ENCODE peak calls at places on chromosomes 7 and 10, in four cellular contexts. E, J, H and L are unnamed samples.

GRCh38 chr10:117216611-117217195 is 19.4 kb downstream of the KCNK18 start:
- DNase-seq in E (peak), H (peak), J (peak), L (peak)

GRCh38 chr10:71125749-71126107 is 86.6 kb upstream of the UNC5B start:
- DNase-seq in E (no peak), H (no peak), J (no peak), L (no peak)

GRCh38 chr7:106022193-106022821 is 59.2 kb downstream of the CDHR3 start:
- DNase-seq in H (no peak), J (no peak), E (no peak), L (peak)

GRCh38 chr7:116438274-116438673 is 61.3 kb upstream of the CAV2 start:
- DNase-seq in E (no peak), J (no peak), H (no peak), L (no peak)

GRCh38 chr7:138008588-138009349 is 6.9 kb upstream of the CREB3L2 start:
- DNase-seq in H (peak), J (no peak), E (no peak), L (no peak)

GRCh38 chr10:24153537-24153936 is 55.4 kb upstream of the KIAA1217 start:
- DNase-seq in H (no peak), J (no peak), E (no peak), L (no peak)

GRCh38 chr7:30974605-30975256 is 11.0 kb downstream of the GHRHR start:
- DNase-seq in E (no peak), H (no peak), J (no peak), L (peak)

GRCh38 chr10:120945182-120945581 is 94.0 kb downstream of the WDR11 start:
- DNase-seq in H (no peak), E (no peak), J (no peak), L (no peak)

GRCh38 chr10:1272079-1272478 is 215.9 kb downstream of the WDR37 start:
- DNase-seq in H (no peak), E (no peak), J (no peak), L (no peak)